ENCODE peak calls at places on chromosomes 4 and X, in seven cellular contexts. H is lower leg skin, P is small intestine, Q is mesendoderm, B is lung, L is heart right ventricle, F is endodermal cell. Z is an unnamed sample.

GRCh38 chr4:133149932-133150642 is 993 bp downstream of the PCDH10 start:
- DNase-seq in B (no peak), Q (no peak), F (no peak), L (no peak), P (no peak), H (no peak), Z (peak)

GRCh38 chr4:78612398-78613005 is 60.9 kb downstream of the ANXA3 start:
- DNase-seq in P (peak), Q (peak), H (no peak), F (no peak), L (peak), B (no peak), Z (no peak)

GRCh38 chr4:95465010-95465409 is 83.8 kb downstream of the UNC5C start:
- DNase-seq in H (no peak), P (no peak), L (no peak), F (no peak), Q (no peak), B (no peak), Z (no peak)

GRCh38 chr4:6199344-6199921 is 916 bp downstream of the JAKMIP1 start:
- DNase-seq in F (no peak), Q (peak), L (no peak), B (no peak), P (no peak), H (peak), Z (no peak)

GRCh38 chrX:46279214-46279924 is 265.9 kb downstream of the ZNF674 start:
- DNase-seq in F (no peak), B (no peak), H (no peak), L (no peak), Q (peak), P (no peak), Z (no peak)

GRCh38 chr4:11632015-11632414 is 203.3 kb upstream of the HS3ST1 start:
- DNase-seq in H (no peak), Q (no peak), B (no peak), P (no peak), F (no peak), L (no peak), Z (no peak)

GRCh38 chrX:113594504-113594903 is 753.9 kb upstream of the AMOT start:
- DNase-seq in B (no peak), L (no peak), H (no peak), P (no peak), Q (peak), F (no peak), Z (no peak)

GRCh38 chrX:45479196-45479834 is 278.6 kb upstream of the DIPK2B start:
- DNase-seq in H (no peak), Q (no peak), L (no peak), P (no peak), B (no peak), F (no peak), Z (no peak)

GRCh38 chr4:76515975-76516853 is 81.2 kb downstream of the SHROOM3 start:
- DNase-seq in H (no peak), Q (no peak), B (no peak), F (no peak), P (no peak), L (no peak), Z (no peak)

GRCh38 chr4:94701606-94702300 is 56.0 kb upstream of the BMPR1B start:
- DNase-seq in H (no peak), F (no peak), Q (no peak), P (no peak), B (no peak), L (no peak), Z (no peak)

GRCh38 chr4:100875296-100876040 is 357.6 kb upstream of the EMCN start:
- DNase-seq in P (no peak), B (no peak), Q (peak), L (no peak), H (no peak), F (no peak), Z (no peak)

GRCh38 chr4:110155632-110156031 is 42.8 kb downstream of the ELOVL6 start:
- DNase-seq in B (no peak), P (no peak), H (no peak), Q (no peak), F (no peak), L (no peak), Z (no peak)

GRCh38 chr4:184282251-184282713 is 64.6 kb upstream of the ENPP6 start:
- DNase-seq in H (no peak), B (peak), P (peak), F (peak), Q (peak), L (no peak), Z (no peak)

DNA sequence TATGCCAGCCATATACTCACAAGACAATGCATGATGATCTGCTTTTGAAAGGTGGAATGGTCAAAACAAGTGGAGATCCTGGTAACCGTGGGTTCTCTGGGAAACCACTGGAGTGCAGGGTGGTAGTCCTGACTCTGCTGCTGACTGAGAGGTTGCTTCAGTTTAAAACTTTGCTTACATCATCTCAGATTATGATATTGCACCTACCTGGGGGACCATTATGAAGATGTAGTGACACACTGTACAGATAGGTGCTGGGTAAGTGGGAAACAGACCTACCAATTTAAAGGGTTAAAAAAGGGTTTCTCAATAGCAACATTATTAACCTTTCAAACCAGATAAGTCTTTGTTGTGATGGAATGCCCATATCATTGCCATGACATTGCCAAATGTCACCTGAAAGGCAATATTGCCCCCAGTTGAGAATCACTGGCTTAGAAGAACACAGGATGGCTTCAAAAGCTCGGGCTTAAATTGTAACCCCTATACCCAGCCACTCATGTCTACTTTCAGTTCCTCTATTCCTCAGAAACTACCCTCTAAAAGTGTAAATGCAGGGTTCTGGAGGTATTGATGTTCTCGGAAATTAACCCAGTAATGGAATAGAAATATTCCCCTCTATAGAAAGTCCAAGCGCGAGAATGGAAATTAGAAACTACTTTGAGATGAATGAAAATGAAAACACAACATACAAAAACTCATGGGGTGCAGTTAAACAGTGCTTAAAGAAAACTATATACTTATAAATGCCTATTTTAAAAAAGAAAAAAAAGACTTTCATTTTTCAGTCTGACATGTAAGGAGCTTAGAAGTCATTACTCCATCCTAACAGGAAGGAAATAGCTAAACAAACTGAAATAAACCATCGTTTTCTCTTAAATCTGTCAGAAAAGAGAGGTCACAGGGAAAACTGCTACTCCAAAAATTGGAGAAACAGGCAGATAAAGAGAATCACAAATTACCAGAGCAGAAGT is 65.8 kb downstream of the ARHGEF6 start:
- DNase-seq in L (no peak), B (no peak), H (no peak), P (no peak), Q (no peak), F (no peak), Z (no peak)
- H3K4me3 ChIP-seq in L (no peak), B (no peak), H (no peak), P (no peak), Q (no peak), F (no peak), Z (no peak)

GRCh38 chrX:107878106-107878505 is 52.4 kb downstream of the MID2 start:
- DNase-seq in L (no peak), P (no peak), B (no peak), H (no peak), Q (no peak), F (no peak), Z (no peak)

GRCh38 chrX:107880054-107880610 is 54.5 kb downstream of the MID2 start:
- DNase-seq in H (no peak), P (no peak), L (no peak), Q (no peak), F (no peak), B (no peak), Z (no peak)
- H3K4me3 ChIP-seq in H (no peak), P (no peak), L (no peak), Q (no peak), F (no peak), B (no peak), Z (no peak)

DNA sequence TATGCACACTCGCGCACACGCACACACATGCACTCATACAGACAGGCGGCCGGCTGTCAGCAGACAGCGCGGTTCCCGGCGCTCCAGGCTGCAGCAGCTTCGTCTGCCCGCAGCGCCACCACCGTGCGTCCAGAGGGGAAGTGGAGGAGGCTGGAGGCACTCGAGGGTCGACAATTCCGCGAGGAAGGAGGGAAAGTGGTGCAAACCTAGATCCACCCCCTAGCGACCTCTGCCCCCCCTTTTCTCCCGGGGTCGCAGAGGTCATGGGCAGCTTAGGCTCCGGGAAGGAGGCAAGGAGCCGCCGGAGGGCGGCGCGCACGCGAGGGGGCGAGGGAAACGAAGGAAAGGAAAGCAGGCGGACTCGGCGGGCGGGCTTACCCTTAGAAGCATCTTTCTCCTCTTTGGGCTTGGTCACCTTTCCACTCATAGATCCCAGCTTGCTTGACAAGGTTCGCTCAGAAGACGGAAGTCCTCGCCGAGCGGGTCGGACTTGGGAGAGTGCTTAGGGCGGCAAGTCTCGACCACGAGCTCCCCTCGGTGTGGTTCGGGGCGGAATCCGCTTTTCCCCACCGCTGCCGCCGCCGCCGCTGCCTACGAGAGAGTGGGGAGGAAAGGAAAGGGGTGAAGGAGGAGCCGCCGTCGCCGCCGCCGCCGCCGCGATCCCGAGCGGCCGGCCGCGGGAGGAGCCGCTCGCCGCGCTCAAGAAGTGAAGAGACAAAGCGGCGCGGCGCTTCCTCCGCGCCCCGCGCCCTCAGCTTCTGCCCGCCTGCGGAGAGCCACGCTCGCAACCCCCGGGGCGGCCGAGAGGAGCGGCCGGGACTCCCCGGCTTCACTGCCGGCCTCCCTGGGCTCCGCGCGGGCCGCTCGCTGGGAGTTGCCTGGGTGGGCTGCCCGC is 326.6 kb upstream of the F9 start:
- DNase-seq in F (peak), L (no peak), B (no peak), P (no peak), Q (peak), H (no peak), Z (no peak)
- H3K4me3 ChIP-seq in F (peak), L (peak), B (no peak), P (peak), Q (peak), H (peak), Z (peak)

GRCh38 chrX:129983575-129984131 is 1.2 kb downstream of the BCORL1 start:
- DNase-seq in B (no peak), H (peak), F (peak), P (peak), Q (no peak), L (peak), Z (no peak)
- H3K4me3 ChIP-seq in B (no peak), H (no peak), F (no peak), P (peak), Q (no peak), L (peak), Z (no peak)

GRCh38 chr4:7871356-7871755 is 68.3 kb downstream of the AFAP1 start:
- DNase-seq in H (no peak), B (no peak), P (no peak), L (no peak), F (no peak), Q (no peak), Z (no peak)
- H3K4me3 ChIP-seq in H (no peak), B (no peak), P (no peak), L (no peak), F (no peak), Q (no peak), Z (peak)

GRCh38 chr4:23890369-23891063 is 669 bp upstream of the PPARGC1A start:
- DNase-seq in H (no peak), Q (no peak), F (no peak), L (no peak), P (no peak), B (no peak), Z (no peak)
- H3K4me3 ChIP-seq in H (no peak), Q (no peak), F (peak), L (no peak), P (no peak), B (no peak), Z (peak)